ENCODE peak calls at places on chromosomes 1 and 21, in five cellular contexts. Y, C, D, V and X are unnamed samples.

GRCh38 chr1:206117151-206117948 is at the start of gene AVPR1B:
- DNase-seq in C (peak), V (peak), D (no peak), Y (peak), X (peak)

GRCh38 chr1:85581138-85581801 is 709 bp downstream of the CCN1 start:
- DNase-seq in Y (peak), V (peak), C (peak), D (no peak), X (peak)

GRCh38 chr21:45979651-45980050 is 1.9 kb upstream of the COL6A1 start:
- DNase-seq in V (no peak), D (no peak), Y (peak), C (no peak), X (no peak)

GRCh38 chr21:42845296-42845965 is 33.9 kb downstream of the WDR4 start:
- DNase-seq in Y (peak), C (peak), D (no peak), V (no peak), X (peak)

GRCh38 chr21:44529011-44529421 is 11.0 kb downstream of the KRTAP10-1 start:
- DNase-seq in V (no peak), D (no peak), C (peak), Y (no peak), X (peak)

GRCh38 chr1:30782361-30783243 is 25.0 kb upstream of the LAPTM5 start:
- DNase-seq in Y (peak), V (peak), D (peak), C (peak), X (peak)

GRCh38 chr1:151156515-151156819 is at the start of gene TNFAIP8L2:
- DNase-seq in V (no peak), D (peak), C (peak), Y (peak), X (peak)

GRCh38 chr1:24294757-24295371 is 24.3 kb upstream of the GRHL3 start:
- DNase-seq in V (peak), D (no peak), Y (no peak), C (no peak), X (peak)

GRCh38 chr1:35866998-35867397 is 16.0 kb upstream of the AGO1 start:
- DNase-seq in C (no peak), Y (no peak), D (no peak), V (no peak), X (no peak)

GRCh38 chr1:181105134-181106021 is 16.9 kb downstream of the IER5 start:
- DNase-seq in D (peak), C (peak), Y (peak), V (peak), X (peak)

GRCh38 chr1:205998457-205999241 is 4.5 kb downstream of the RAB7B start:
- DNase-seq in C (peak), V (no peak), D (no peak), Y (peak), X (no peak)

GRCh38 chr21:45992311-45993209 is 11.0 kb downstream of the COL6A1 start:
- DNase-seq in C (peak), V (no peak), D (no peak), Y (peak), X (no peak)

GRCh38 chr1:15328785-15329480 is 80.8 kb upstream of the EFHD2 start:
- DNase-seq in C (no peak), V (peak), D (no peak), Y (peak), X (peak)

GRCh38 chr1:68379085-68379478 is 70.7 kb downstream of the RPE65 start:
- DNase-seq in V (peak), C (no peak), D (no peak), Y (no peak), X (no peak)

GRCh38 chr21:44376606-44377005 is 23.2 kb downstream of the TRPM2 start:
- DNase-seq in Y (no peak), D (no peak), C (no peak), V (no peak), X (no peak)

GRCh38 chr1:27525296-27526271 is 35.6 kb upstream of the WASF2 start:
- DNase-seq in Y (peak), V (no peak), C (peak), D (no peak), X (no peak)

GRCh38 chr1:89365206-89365605 is 1.3 kb downstream of the GBP6 start:
- DNase-seq in V (no peak), Y (no peak), C (no peak), D (no peak), X (no peak)